ENCODE peak calls at places on chromosomes 1 and 21, in six cellular contexts. L, E, F, X, Q and H are unnamed samples.
A peak's percentile ranks its signal among the peaks of the same experiment; 100 is the strongest.

GRCh38 chr1:202106340-202107284 is 16.1 kb upstream of the GPR37L1 start:
- DNase-seq in L (no peak), E (no peak), F (peak; percentile 88), X (no peak), Q (no peak), H (peak; percentile 85)

GRCh38 chr1:44073528-44073927 is 42.3 kb upstream of the SLC6A9 start:
- DNase-seq in L (no peak), E (no peak), F (no peak), X (no peak), Q (no peak), H (no peak)

GRCh38 chr1:234532511-234532922 is 53.5 kb upstream of the TARBP1 start:
- DNase-seq in L (no peak), E (no peak), F (peak; percentile 63), X (peak; percentile 85), Q (no peak), H (no peak)

GRCh38 chr1:101244842-101245574 is 8.2 kb downstream of the S1PR1 start:
- DNase-seq in L (no peak), E (no peak), F (no peak), X (no peak), Q (no peak), H (no peak)

GRCh38 chr1:15622707-15623373 is 5.6 kb downstream of the DDI2 start:
- DNase-seq in L (no peak), E (no peak), F (no peak), X (no peak), Q (no peak), H (no peak)

GRCh38 chr1:21175324-21175669 is 1.4 kb downstream of the EIF4G3 start:
- DNase-seq in L (peak; percentile 46), E (peak; percentile 59), F (peak; percentile 49), X (peak; percentile 83), Q (no peak), H (peak; percentile 63)

GRCh38 chr1:154803203-154803920 is 66.7 kb downstream of the KCNN3 start:
- DNase-seq in L (no peak), E (no peak), F (no peak), X (no peak), Q (no peak), H (no peak)

GRCh38 chr1:1200876-1201810 is 5.2 kb downstream of the TNFRSF18 start:
- DNase-seq in L (no peak), E (peak; percentile 89), F (peak; percentile 49), X (no peak), Q (no peak), H (peak; percentile 81)

GRCh38 chr1:200530551-200531261 is 89.8 kb downstream of the KIF14 start:
- DNase-seq in L (no peak), E (peak; percentile 81), F (no peak), X (no peak), Q (no peak), H (no peak)

GRCh38 chr21:42755031-42755665 is 101.7 kb downstream of the PDE9A start:
- DNase-seq in L (no peak), E (no peak), F (no peak), X (no peak), Q (no peak), H (no peak)

GRCh38 chr1:234610061-234610581 is at the start of gene IRF2BP2:
- DNase-seq in L (peak; percentile 69), E (peak; percentile 90), F (peak; percentile 85), X (peak; percentile 93), Q (no peak), H (peak; percentile 92)

GRCh38 chr1:228216371-228217320 is 8.8 kb downstream of the OBSCN start:
- DNase-seq in L (no peak), E (no peak), F (no peak), X (peak; percentile 77), Q (no peak), H (no peak)

GRCh38 chr1:94553931-94554330 is 12.4 kb upstream of the F3 start:
- DNase-seq in L (no peak), E (no peak), F (no peak), X (no peak), Q (no peak), H (no peak)

GRCh38 chr21:15604424-15604823 is 125.4 kb upstream of the USP25 start:
- DNase-seq in L (no peak), E (no peak), F (no peak), X (no peak), Q (peak; percentile 20), H (no peak)

GRCh38 chr1:172338295-172338735 is 82.2 kb upstream of the C1orf105 start:
- DNase-seq in L (no peak), E (no peak), F (no peak), X (no peak), Q (no peak), H (no peak)

GRCh38 chr21:46651121-46651520 is 15.6 kb downstream of the PRMT2 start:
- DNase-seq in L (no peak), E (no peak), F (no peak), X (no peak), Q (no peak), H (no peak)

GRCh38 chr1:107460009-107460408 is 319.2 kb downstream of the NTNG1 start:
- DNase-seq in L (no peak), E (no peak), F (no peak), X (no peak), Q (no peak), H (no peak)

GRCh38 chr1:92473781-92474495 is 12.8 kb downstream of the GFI1 start:
- DNase-seq in L (no peak), E (no peak), F (no peak), X (no peak), Q (no peak), H (no peak)

GRCh38 chr1:59672851-59673574 is 141.7 kb upstream of the HOOK1 start:
- DNase-seq in L (no peak), E (no peak), F (no peak), X (no peak), Q (no peak), H (peak; percentile 71)

GRCh38 chr1:47708658-47709301 is 270.9 kb downstream of the FOXD2 start:
- DNase-seq in L (no peak), E (no peak), F (no peak), X (no peak), Q (no peak), H (no peak)